ENCODE peak calls at places on chromosomes 11 and 22, in four cellular contexts. I is A549, X is K562, M is HepG2. R is an unnamed sample.

GRCh38 chr11:1932681-1933080 is 13.2 kb downstream of the TNNT3 start:
- DNase-seq in I (no peak), X (no peak), M (no peak), R (no peak)

GRCh38 chr11:70580036-70580805 is 181.9 kb downstream of the CTTN start:
- DNase-seq in M (no peak), X (no peak), I (no peak), R (no peak)

GRCh38 chr11:133835258-133836075 is 9.8 kb downstream of the SPATA19 start:
- DNase-seq in I (peak), M (peak), X (no peak), R (peak)

GRCh38 chr11:3215346-3216026 is 3.1 kb downstream of the MRGPRG start:
- DNase-seq in I (no peak), M (no peak), X (no peak), R (no peak)

GRCh38 chr11:80320765-80321164 is 879.9 kb upstream of the TENM4 start:
- DNase-seq in M (no peak), X (no peak), I (no peak), R (no peak)

GRCh38 chr22:21681566-21682370 is 16.0 kb downstream of the PPIL2 start:
- DNase-seq in X (peak), M (no peak), I (no peak), R (no peak)

GRCh38 chr11:94933225-94934130 is 39.9 kb downstream of the CWC15 start:
- DNase-seq in X (no peak), M (no peak), I (no peak), R (no peak)

GRCh38 chr11:57109331-57109730 is 72.4 kb upstream of the LRRC55 start:
- DNase-seq in X (no peak), M (no peak), I (no peak), R (no peak)

GRCh38 chr22:48719978-48720661 is 1107.6 kb downstream of the BRD1 start:
- DNase-seq in M (no peak), I (peak), X (peak), R (no peak)

GRCh38 chr11:22192642-22193347 is at the start of gene ANO5:
- DNase-seq in I (peak), M (no peak), X (peak), R (no peak)

GRCh38 chr11:102367364-102367763 is 20.4 kb downstream of the BIRC2 start:
- DNase-seq in I (peak), X (no peak), M (no peak), R (no peak)

GRCh38 chr11:124285610-124286344 is 28.0 kb downstream of the OR8D1 start:
- DNase-seq in I (no peak), M (no peak), X (no peak), R (no peak)

GRCh38 chr22:17891427-17892167 is 117.3 kb upstream of the BID start:
- DNase-seq in I (peak), M (peak), X (peak), R (no peak)

GRCh38 chr11:130457909-130458729 is 9.7 kb downstream of the ADAMTS15 start:
- DNase-seq in I (no peak), M (no peak), X (no peak), R (no peak)

GRCh38 chr11:74425100-74425499 is 26.9 kb upstream of the PGM2L1 start:
- DNase-seq in X (no peak), M (no peak), I (no peak), R (no peak)

GRCh38 chr11:10778217-10778970 is 27.3 kb downstream of the CTR9 start:
- DNase-seq in X (no peak), M (no peak), I (no peak), R (no peak)

GRCh38 chr22:37269930-37270678 is 12.2 kb upstream of the CYTH4 start:
- DNase-seq in I (no peak), M (no peak), X (no peak), R (no peak)

GRCh38 chr11:120394119-120394518 is 57.9 kb downstream of the ARHGEF12 start:
- DNase-seq in X (no peak), I (no peak), M (no peak), R (no peak)

GRCh38 chr11:9313648-9314290 is 624 bp downstream of the TMEM41B start:
- DNase-seq in I (peak), M (no peak), X (no peak), R (no peak)

GRCh38 chr11:75195164-75195962 is 44.5 kb downstream of the SLCO2B1 start:
- DNase-seq in M (no peak), X (no peak), I (no peak), R (no peak)

GRCh38 chr22:21791635-21792625 is 56.3 kb upstream of the YPEL1 start:
- DNase-seq in M (no peak), I (no peak), X (peak), R (peak)

GRCh38 chr11:62004473-62004872 is 37.0 kb upstream of the FTH1 start:
- DNase-seq in M (no peak), I (no peak), X (no peak), R (peak)

GRCh38 chr11:44595964-44596381 is 30.5 kb downstream of the CD82 start:
- DNase-seq in I (no peak), X (no peak), M (no peak), R (no peak)

GRCh38 chr11:109027851-109028250 is 363.0 kb downstream of the DDX10 start:
- DNase-seq in M (no peak), X (no peak), I (no peak), R (no peak)

GRCh38 chr11:8335186-8335585 is 71.5 kb upstream of the LMO1 start:
- DNase-seq in M (no peak), X (peak), I (no peak), R (no peak)

GRCh38 chr22:49235463-49236300 is 592.0 kb downstream of the BRD1 start:
- DNase-seq in X (no peak), M (no peak), I (no peak), R (no peak)

GRCh38 chr11:2990617-2991476 is 1.3 kb downstream of the NAP1L4 start:
- DNase-seq in I (peak), M (peak), X (no peak), R (no peak)

GRCh38 chr11:61827573-61828378 is at the start of gene FADS2:
- DNase-seq in M (peak), X (no peak), I (peak), R (peak)

DNA sequence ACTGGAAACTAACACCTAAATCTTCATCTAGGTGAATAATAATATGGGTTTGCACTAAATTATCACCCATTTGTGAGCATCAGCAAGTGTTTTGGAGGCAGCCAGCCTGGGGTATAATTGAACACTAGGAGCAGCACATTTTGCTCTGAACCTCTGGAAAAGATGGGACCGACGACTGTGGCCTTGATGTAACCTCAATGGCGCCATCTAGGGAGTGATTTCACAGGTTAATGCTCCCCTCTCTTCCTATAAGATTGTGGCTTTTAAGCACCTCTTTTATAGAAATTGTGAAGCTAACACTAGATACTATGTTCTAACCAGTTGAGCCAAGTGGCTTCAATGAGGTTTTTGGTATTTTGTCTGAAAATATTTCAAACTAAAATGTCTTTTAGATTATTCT is 203.7 kb downstream of the NELL1 start:
- DNase-seq in M (peak), X (peak), I (peak), R (no peak)
- TF ChIP-seq POLR2AphosphoS2 in M (no peak), X (no peak), I (no peak), R (no peak)

DNA sequence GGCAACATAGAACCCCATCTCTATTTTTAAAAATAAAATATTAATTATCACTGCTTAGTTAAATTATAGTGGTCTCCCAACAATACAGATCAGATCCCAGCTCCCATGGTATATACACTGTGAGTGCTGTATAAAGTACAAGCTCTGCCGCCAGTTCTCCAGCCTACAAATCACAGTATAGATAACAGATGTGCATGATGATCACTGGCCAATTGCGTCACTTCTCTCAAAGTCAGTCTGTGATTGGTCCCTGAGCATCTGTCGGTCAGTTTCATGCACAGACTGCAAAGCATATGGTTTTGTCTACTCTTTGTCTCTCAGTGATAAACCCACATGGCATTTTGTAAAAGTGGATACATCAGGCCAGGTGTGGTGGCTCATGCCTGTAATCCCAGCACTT is 15.6 kb downstream of the PPARA start:
- DNase-seq in X (no peak), M (no peak), I (no peak), R (no peak)
- TF ChIP-seq POLR2AphosphoS2 in X (no peak), M (no peak), I (no peak), R (no peak)

GRCh38 chr11:68017858-68018729 is 8.0 kb downstream of the ALDH3B1 start:
- DNase-seq in X (no peak), M (no peak), I (no peak), R (no peak)

GRCh38 chr11:68018730-68019190 is 8.6 kb downstream of the ALDH3B1 start:
- DNase-seq in X (no peak), M (no peak), I (no peak), R (no peak)

GRCh38 chr11:68015467-68015866 is 5.3 kb downstream of the ALDH3B1 start:
- DNase-seq in I (no peak), X (no peak), M (no peak), R (no peak)

GRCh38 chr11:68016161-68016903 is 6.2 kb downstream of the ALDH3B1 start:
- DNase-seq in I (no peak), M (no peak), X (no peak), R (no peak)

GRCh38 chr11:68016904-68017817 is 7.0 kb downstream of the ALDH3B1 start:
- DNase-seq in X (no peak), I (no peak), M (peak), R (no peak)
- TF ChIP-seq POLR2AphosphoS2 in X (no peak), I (peak), M (no peak), R (no peak)

GRCh38 chr22:23533771-23534191 is 46.3 kb downstream of the IGLL1 start:
- DNase-seq in M (no peak), I (no peak), X (peak), R (no peak)

GRCh38 chr22:23531966-23532735 is 47.9 kb downstream of the IGLL1 start:
- DNase-seq in X (no peak), I (no peak), M (no peak), R (no peak)

GRCh38 chr22:23534201-23534850 is 45.8 kb downstream of the IGLL1 start:
- DNase-seq in I (no peak), X (no peak), M (no peak), R (no peak)

GRCh38 chr22:23532756-23533155 is 47.3 kb downstream of the IGLL1 start:
- DNase-seq in I (no peak), M (no peak), X (no peak), R (no peak)

GRCh38 chr22:23533328-23533762 is 46.7 kb downstream of the IGLL1 start:
- DNase-seq in I (peak), X (peak), M (peak), R (no peak)
- TF ChIP-seq POLR2AphosphoS2 in I (no peak), X (no peak), M (no peak), R (no peak)

GRCh38 chr22:42170946-42171345 is 40.3 kb upstream of the CYP2D6 start:
- DNase-seq in I (no peak), X (no peak), M (no peak), R (no peak)

GRCh38 chr22:42167066-42167465 is 36.5 kb upstream of the CYP2D6 start:
- DNase-seq in I (no peak), M (no peak), X (no peak), R (no peak)

GRCh38 chr22:42171417-42171816 is 40.8 kb upstream of the CYP2D6 start:
- DNase-seq in M (no peak), I (no peak), X (no peak), R (no peak)

GRCh38 chr22:42168476-42168875 is 37.9 kb upstream of the CYP2D6 start:
- DNase-seq in I (no peak), X (no peak), M (no peak), R (no peak)

GRCh38 chr22:42169055-42169469 is 38.5 kb upstream of the CYP2D6 start:
- DNase-seq in M (peak), I (peak), X (peak), R (peak)
- TF ChIP-seq POLR2AphosphoS2 in M (no peak), I (no peak), X (no peak), R (no peak)

GRCh38 chr11:125300791-125301218 is 136.3 kb downstream of the PKNOX2 start:
- DNase-seq in I (peak), X (no peak), M (no peak), R (no peak)
- TF ChIP-seq POLR2AphosphoS2 in I (no peak), X (no peak), M (no peak), R (no peak)